ENCODE peak calls at places on chromosomes 11 and 22, in ten cellular contexts. K, S, W, D, Y, H, U, M, O and X are unnamed samples.
A peak's percentile ranks its signal among the peaks of the same experiment; 100 is the strongest.

GRCh38 chr11:74650498-74650897 is 58.1 kb downstream of the POLD3 start:
- DNase-seq in K (no peak), S (no peak), W (no peak), D (peak; percentile 13), Y (no peak), H (no peak), U (no peak), M (no peak), O (no peak), X (no peak)

GRCh38 chr11:134398079-134398444 is 14.0 kb downstream of the B3GAT1 start:
- DNase-seq in K (no peak), S (no peak), W (no peak), D (no peak), Y (no peak), H (no peak), U (no peak), M (no peak), O (no peak), X (no peak)

GRCh38 chr11:16843307-16843706 is 104.9 kb downstream of the C11orf58 start:
- DNase-seq in K (no peak), S (no peak), W (no peak), D (peak; percentile 16), Y (no peak), H (peak; percentile 28), U (no peak), M (no peak), O (peak; percentile 82), X (no peak)

GRCh38 chr11:94326947-94327346 is 22.6 kb downstream of the IZUMO1R start:
- DNase-seq in K (no peak), S (no peak), W (no peak), D (no peak), Y (no peak), H (no peak), U (no peak), M (no peak), O (no peak), X (no peak)

GRCh38 chr22:49253656-49254055 is 574.0 kb downstream of the BRD1 start:
- DNase-seq in K (no peak), S (no peak), W (no peak), D (no peak), Y (no peak), H (no peak), U (no peak), M (no peak), O (no peak), X (no peak)

GRCh38 chr11:693887-694562 is 997 bp downstream of the DEAF1 start:
- DNase-seq in K (no peak), S (no peak), W (no peak), D (no peak), Y (no peak), H (peak; percentile 73), U (peak; percentile 53), M (no peak), O (peak; percentile 41), X (no peak)

GRCh38 chr11:86688398-86689179 is 16.2 kb upstream of the ME3 start:
- DNase-seq in K (no peak), S (peak; percentile 85), W (no peak), D (peak; percentile 39), Y (no peak), H (no peak), U (no peak), M (no peak), O (no peak), X (no peak)

GRCh38 chr11:103202048-103202651 is 92.9 kb downstream of the DYNC2H1 start:
- DNase-seq in K (peak; percentile 34), S (peak; percentile 50), W (no peak), D (peak; percentile 69), Y (peak; percentile 62), H (no peak), U (no peak), M (no peak), O (peak; percentile 7), X (no peak)

GRCh38 chr22:41660416-41660815 is 28.3 kb downstream of the SNU13 start:
- DNase-seq in K (no peak), S (no peak), W (no peak), D (no peak), Y (no peak), H (no peak), U (no peak), M (no peak), O (no peak), X (no peak)

GRCh38 chr11:67389477-67389876 is 2.3 kb upstream of the RAD9A start:
- DNase-seq in K (peak; percentile 79), S (peak; percentile 27), W (peak; percentile 76), D (no peak), Y (peak; percentile 80), H (peak; percentile 83), U (peak; percentile 74), M (peak; percentile 66), O (no peak), X (peak; percentile 53)

GRCh38 chr11:83241291-83241946 is 44.7 kb downstream of the CCDC90B start:
- DNase-seq in K (peak; percentile 54), S (peak; percentile 70), W (peak; percentile 52), D (peak; percentile 75), Y (peak; percentile 88), H (peak; percentile 55), U (no peak), M (no peak), O (peak; percentile 21), X (peak; percentile 77)

GRCh38 chr11:126410649-126411048 is 55.2 kb downstream of the ST3GAL4 start:
- DNase-seq in K (no peak), S (no peak), W (no peak), D (peak; percentile 71), Y (no peak), H (no peak), U (no peak), M (no peak), O (no peak), X (no peak)

GRCh38 chr11:102111011-102111786 is 952 bp downstream of the YAP1 start:
- DNase-seq in K (peak; percentile 91), S (peak; percentile 75), W (peak; percentile 96), D (peak; percentile 96), Y (peak; percentile 94), H (peak; percentile 75), U (no peak), M (no peak), O (no peak), X (peak; percentile 35)

GRCh38 chr11:41879186-41879738 is 419.8 kb upstream of the LRRC4C start:
- DNase-seq in K (no peak), S (no peak), W (no peak), D (no peak), Y (no peak), H (no peak), U (no peak), M (no peak), O (no peak), X (no peak)

GRCh38 chr11:74593463-74593862 is 1.1 kb downstream of the POLD3 start:
- DNase-seq in K (no peak), S (no peak), W (no peak), D (no peak), Y (no peak), H (no peak), U (no peak), M (no peak), O (no peak), X (no peak)

GRCh38 chr11:116901211-116901610 is 63.8 kb upstream of the APOA1 start:
- DNase-seq in K (no peak), S (no peak), W (no peak), D (no peak), Y (no peak), H (no peak), U (no peak), M (no peak), O (no peak), X (peak; percentile 58)

GRCh38 chr22:28208036-28208435 is 289.0 kb upstream of the PITPNB start:
- DNase-seq in K (no peak), S (no peak), W (no peak), D (no peak), Y (no peak), H (no peak), U (no peak), M (no peak), O (no peak), X (no peak)

GRCh38 chr11:2748814-2749554 is 49.2 kb upstream of the KCNQ1OT1 start:
- DNase-seq in K (no peak), S (no peak), W (no peak), D (no peak), Y (no peak), H (no peak), U (no peak), M (no peak), O (no peak), X (no peak)

GRCh38 chr22:27648074-27648473 is 153.5 kb downstream of the MN1 start:
- DNase-seq in K (no peak), S (no peak), W (no peak), D (no peak), Y (no peak), H (no peak), U (no peak), M (no peak), O (no peak), X (no peak)

GRCh38 chr11:126007263-126007662 is 55.4 kb downstream of the CDON start:
- DNase-seq in K (no peak), S (no peak), W (no peak), D (peak; percentile 37), Y (no peak), H (no peak), U (no peak), M (no peak), O (no peak), X (no peak)

GRCh38 chr11:65213322-65214211 is 31.8 kb downstream of the CAPN1 start:
- DNase-seq in K (no peak), S (no peak), W (no peak), D (no peak), Y (peak; percentile 95), H (no peak), U (peak; percentile 63), M (no peak), O (no peak), X (no peak)

GRCh38 chr22:28647216-28647615 is 32.4 kb downstream of the TTC28 start:
- DNase-seq in K (no peak), S (no peak), W (no peak), D (no peak), Y (no peak), H (no peak), U (no peak), M (no peak), O (no peak), X (no peak)

GRCh38 chr22:45994516-45995404 is 17.8 kb upstream of the WNT7B start:
- DNase-seq in K (peak; percentile 81), S (peak; percentile 58), W (peak; percentile 81), D (peak; percentile 74), Y (peak; percentile 82), H (peak; percentile 88), U (peak; percentile 100), M (peak; percentile 88), O (no peak), X (peak; percentile 77)

GRCh38 chr11:47329431-47329993 is 23.0 kb downstream of the MYBPC3 start:
- DNase-seq in K (no peak), S (no peak), W (no peak), D (no peak), Y (no peak), H (no peak), U (no peak), M (no peak), O (no peak), X (no peak)

GRCh38 chr11:27718346-27718852 is 18.1 kb upstream of the BDNF start:
- DNase-seq in K (no peak), S (peak; percentile 89), W (no peak), D (peak; percentile 94), Y (peak; percentile 93), H (peak; percentile 18), U (no peak), M (no peak), O (peak; percentile 34), X (peak; percentile 97)

GRCh38 chr11:127800989-127801688 is 786.2 kb downstream of the ETS1 start:
- DNase-seq in K (no peak), S (no peak), W (no peak), D (no peak), Y (no peak), H (no peak), U (no peak), M (no peak), O (no peak), X (no peak)

GRCh38 chr22:26990503-26991189 is 333.3 kb downstream of the MIAT start:
- DNase-seq in K (no peak), S (no peak), W (no peak), D (no peak), Y (no peak), H (no peak), U (no peak), M (no peak), O (no peak), X (no peak)

GRCh38 chr11:88301478-88302140 is 35.9 kb downstream of the CTSC start:
- DNase-seq in K (no peak), S (no peak), W (no peak), D (peak; percentile 36), Y (no peak), H (no peak), U (no peak), M (no peak), O (no peak), X (no peak)